ENCODE peak calls at places on chromosomes 4 and X, in five cellular contexts. X is kidney, K is left lung, R is GM23338, E is suprapubic skin. T is an unnamed sample.
A peak's percentile ranks its signal among the peaks of the same experiment; 100 is the strongest.

GRCh38 chr4:74117024-74117534 is 18.1 kb upstream of the CXCL2 start:
- DNase-seq in K (peak; percentile 66), E (peak; percentile 75), X (no peak), R (no peak), T (peak; percentile 64)

GRCh38 chr4:65344278-65344825 is 325.9 kb downstream of the EPHA5 start:
- DNase-seq in X (no peak), E (no peak), R (no peak), K (no peak), T (no peak)

GRCh38 chrX:1442724-1443367 is 9.9 kb downstream of the ASMTL start:
- DNase-seq in K (no peak), R (no peak), X (peak; percentile 45), E (peak; percentile 39), T (peak; percentile 34)

GRCh38 chrX:48934581-48935331 is 15.9 kb upstream of the PIM2 start:
- DNase-seq in R (no peak), E (no peak), X (no peak), K (no peak), T (no peak)

GRCh38 chrX:134868766-134869495 is 121.9 kb upstream of the SMIM10 start:
- DNase-seq in X (no peak), E (no peak), R (no peak), K (no peak), T (no peak)

GRCh38 chrX:155662297-155662696 is 49.5 kb upstream of the TMLHE start:
- DNase-seq in X (no peak), K (no peak), E (no peak), R (peak; percentile 35), T (no peak)

GRCh38 chr4:80252953-80253352 is 13.5 kb upstream of the FGF5 start:
- DNase-seq in R (no peak), K (no peak), E (no peak), X (no peak), T (no peak)

GRCh38 chr4:153223935-153224334 is 19.7 kb downstream of the TRIM2 start:
- DNase-seq in R (no peak), E (no peak), K (no peak), X (no peak), T (no peak)

GRCh38 chrX:133364201-133364600 is 51.1 kb downstream of the GPC4 start:
- DNase-seq in E (no peak), R (no peak), X (no peak), K (no peak), T (no peak)

GRCh38 chrX:123846598-123847038 is 13.2 kb upstream of the XIAP start:
- DNase-seq in E (no peak), K (no peak), R (no peak), X (no peak), T (no peak)

GRCh38 chr4:109989044-109989443 is 76.4 kb downstream of the EGF start:
- DNase-seq in E (no peak), R (no peak), X (no peak), K (no peak), T (no peak)

GRCh38 chrX:22795680-22796079 is 204.1 kb upstream of the DDX53 start:
- DNase-seq in R (no peak), X (no peak), E (no peak), K (no peak), T (no peak)

GRCh38 chr4:144975718-144976117 is 122.3 kb downstream of the ANAPC10 start:
- DNase-seq in K (no peak), E (no peak), X (no peak), R (no peak), T (no peak)

GRCh38 chr4:168710353-168710946 is 213.6 kb downstream of the PALLD start:
- DNase-seq in R (peak; percentile 71), X (no peak), K (no peak), E (no peak), T (no peak)

GRCh38 chr4:48047421-48047844 is 30.9 kb downstream of the NIPAL1 start:
- DNase-seq in X (no peak), R (no peak), K (peak; percentile 34), E (no peak), T (no peak)

GRCh38 chr4:74230902-74231499 is 73.1 kb downstream of the MTHFD2L start:
- DNase-seq in R (no peak), K (peak; percentile 34), E (no peak), X (no peak), T (no peak)

GRCh38 chr4:124722069-124722468 is 9.5 kb upstream of the ANKRD50 start:
- DNase-seq in R (no peak), K (no peak), E (no peak), X (no peak), T (no peak)

GRCh38 chr4:1209821-1210220 is 37.4 kb upstream of the SPON2 start:
- DNase-seq in E (peak; percentile 85), X (peak; percentile 94), R (peak; percentile 3), K (peak; percentile 67), T (peak; percentile 74)

GRCh38 chrX:73850124-73851013 is 287.4 kb downstream of the CHIC1 start:
- DNase-seq in X (no peak), R (peak; percentile 36), E (no peak), K (peak; percentile 47), T (no peak)

GRCh38 chr4:54819044-54819443 is 161.3 kb downstream of the KIT start:
- DNase-seq in R (no peak), E (no peak), X (no peak), K (no peak), T (no peak)

GRCh38 chrX:39196192-39197102 is 395.2 kb downstream of the MID1IP1 start:
- DNase-seq in K (no peak), R (peak; percentile 6), E (no peak), X (no peak), T (no peak)

GRCh38 chrX:13432776-13433605 is 113.1 kb upstream of the ATXN3L start:
- DNase-seq in X (no peak), R (no peak), E (no peak), K (no peak), T (no peak)

GRCh38 chr4:120753854-120754253 is 168.7 kb downstream of the PRDM5 start:
- DNase-seq in X (no peak), K (no peak), R (no peak), E (no peak), T (no peak)

GRCh38 chr4:99856166-99856565 is 38.1 kb downstream of the LAMTOR3 start:
- DNase-seq in X (no peak), R (no peak), K (no peak), E (no peak), T (no peak)

GRCh38 chrX:101191217-101191750 is 28.3 kb upstream of the DRP2 start:
- DNase-seq in R (peak; percentile 64), E (no peak), K (no peak), X (peak; percentile 68), T (peak; percentile 44)

GRCh38 chrX:44012484-44013096 is 39.4 kb upstream of the NDP start:
- DNase-seq in R (no peak), K (peak; percentile 56), E (peak; percentile 59), X (no peak), T (peak; percentile 63)

GRCh38 chrX:121208563-121208962 is 161.2 kb downstream of the GLUD2 start:
- DNase-seq in K (no peak), X (peak; percentile 11), R (no peak), E (no peak), T (no peak)

GRCh38 chrX:1354036-1355019 is 17.7 kb downstream of the IL3RA start:
- DNase-seq in E (no peak), K (no peak), X (peak; percentile 15), R (no peak), T (no peak)

GRCh38 chrX:20515841-20516461 is 249.2 kb upstream of the RPS6KA3 start:
- DNase-seq in E (no peak), K (no peak), R (no peak), X (no peak), T (no peak)

GRCh38 chr4:23906839-23907238 is 17.0 kb upstream of the PPARGC1A start:
- DNase-seq in K (no peak), E (no peak), R (no peak), X (no peak), T (no peak)

GRCh38 chrX:36869457-36869856 is 138.7 kb upstream of the FAM47C start:
- DNase-seq in K (no peak), R (no peak), E (no peak), X (no peak), T (no peak)

GRCh38 chrX:36868592-36868991 is 139.6 kb upstream of the FAM47C start:
- DNase-seq in X (no peak), R (no peak), E (no peak), K (no peak), T (no peak)

DNA sequence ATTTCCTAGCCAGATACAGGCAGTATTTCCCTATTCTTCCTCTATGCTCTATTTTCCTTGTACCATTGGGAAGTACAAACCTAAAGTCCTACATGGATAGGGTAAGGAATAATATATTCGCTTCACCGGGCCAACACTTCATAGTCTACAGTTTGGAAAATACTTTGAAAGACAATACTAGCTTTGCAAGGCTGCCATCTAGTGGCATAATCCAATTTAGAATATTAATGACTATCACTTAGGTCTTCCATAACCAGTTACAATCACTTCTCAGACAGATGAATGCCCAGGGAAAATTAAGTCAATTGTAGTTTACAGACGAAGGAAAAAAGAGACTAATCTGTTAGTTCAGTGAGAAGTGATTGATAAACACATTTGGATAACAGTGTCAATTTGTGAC is 141.0 kb upstream of the FAM47C start:
- DNase-seq in R (peak; percentile 41), X (no peak), K (no peak), E (no peak), T (no peak)
- TF ChIP-seq CTCF in R (peak; percentile 53), X (no peak), K (no peak), E (no peak), T (peak; percentile 43)

GRCh38 chr4:53455766-53456165 is 78.3 kb downstream of the FIP1L1 start:
- DNase-seq in R (no peak), K (no peak), E (no peak), X (no peak), T (no peak)

GRCh38 chr4:53453385-53453784 is 75.9 kb downstream of the FIP1L1 start:
- DNase-seq in X (no peak), E (no peak), R (no peak), K (no peak), T (no peak)

GRCh38 chr4:53456178-53456577 is 78.7 kb downstream of the FIP1L1 start:
- DNase-seq in R (no peak), E (no peak), X (no peak), K (no peak), T (no peak)

GRCh38 chr4:53450773-53451172 is 73.3 kb downstream of the FIP1L1 start:
- DNase-seq in X (no peak), K (no peak), E (no peak), R (peak; percentile 24), T (no peak)
- H3K36me3 ChIP-seq in X (peaks cover 15% of the 10 kb centered on the region), K (no peaks in the 10 kb centered on the region), E (peaks cover 47% of the 10 kb centered on the region), R (no peaks in the 10 kb centered on the region), T (peaks cover 51% of the 10 kb centered on the region)

DNA sequence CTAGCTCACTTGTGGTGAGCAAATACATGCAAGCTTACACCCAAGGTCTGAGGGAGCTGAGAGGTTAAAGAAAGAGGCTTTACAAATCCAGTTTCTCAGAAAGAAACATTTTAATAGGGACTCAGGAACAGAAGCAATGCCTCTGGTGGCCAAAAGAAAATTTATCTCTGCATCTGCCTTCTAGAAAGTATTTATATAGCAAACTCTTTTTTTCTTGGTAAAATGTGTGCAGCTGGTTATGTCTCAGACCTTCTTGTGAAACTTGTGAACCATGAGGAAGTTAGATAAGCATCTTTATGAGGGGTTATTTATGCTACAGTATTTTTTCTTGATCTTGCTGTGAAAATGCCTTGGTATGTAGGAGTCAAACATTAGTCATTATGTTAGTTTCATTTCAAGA is 48.5 kb upstream of the CYSLTR1 start:
- DNase-seq in E (no peak), R (peak; percentile 1), K (no peak), X (no peak), T (no peak)
- H3K27ac ChIP-seq in E (no peak overlapping the region), R (no peak overlapping the region), K (no peak overlapping the region), X (no peak overlapping the region), T (no peak overlapping the region)

GRCh38 chrX:51802917-51803688 is 59.9 kb downstream of the GSPT2 start:
- DNase-seq in K (peak; percentile 60), R (peak; percentile 85), X (no peak), E (peak; percentile 57), T (peak; percentile 63)

GRCh38 chrX:51803833-51804232 is 60.6 kb downstream of the GSPT2 start:
- DNase-seq in X (no peak), E (no peak), R (no peak), K (no peak), T (no peak)

GRCh38 chrX:51804741-51805140 is 61.5 kb downstream of the GSPT2 start:
- DNase-seq in K (no peak), E (no peak), X (no peak), R (peak; percentile 20), T (no peak)
- TF ChIP-seq CTCF in K (no peak), E (no peak), X (no peak), R (peak; percentile 43), T (no peak)